ENCODE peak calls at places on chromosomes 4 and X, in eight cellular contexts. L is HT-29; T is fibroblast of mammary gland; Y is GM23248; C is A549; U is stromal cell of bone marrow; R is CD4-positive, alpha-beta T cell; D is H7. H is an unnamed sample.

GRCh38 chrX:134898450-134898849 is 92.3 kb upstream of the SMIM10 start:
- DNase-seq in T (peak; percentile 37), C (no peak), U (no peak), Y (peak; percentile 29), D (no peak), R (no peak), L (no peak), H (no peak)

GRCh38 chrX:143757887-143758286 is 37.3 kb upstream of the SPANXN2 start:
- DNase-seq in D (no peak), R (no peak), L (no peak), C (no peak), U (no peak), Y (no peak), T (no peak), H (no peak)

GRCh38 chr4:37967749-37968148 is 7.6 kb downstream of the PTTG2 start:
- DNase-seq in R (no peak), L (no peak), C (no peak), T (no peak), D (no peak), Y (no peak), U (peak; percentile 27), H (no peak)

GRCh38 chr4:102453827-102454226 is 47.3 kb upstream of the NFKB1 start:
- DNase-seq in L (no peak), Y (no peak), U (no peak), R (no peak), C (no peak), D (no peak), T (no peak), H (no peak)

GRCh38 chr4:168615294-168615693 is 118.4 kb downstream of the PALLD start:
- DNase-seq in Y (peak; percentile 87), U (peak; percentile 58), D (no peak), L (no peak), T (peak; percentile 85), R (no peak), C (no peak), H (no peak)

GRCh38 chr4:4430492-4431195 is 43.7 kb downstream of the NSG1 start:
- DNase-seq in L (peak; percentile 61), D (peak; percentile 83), Y (peak; percentile 98), U (peak; percentile 61), T (peak; percentile 90), R (peak; percentile 19), C (peak; percentile 60), H (peak; percentile 74)

GRCh38 chr4:25020240-25020639 is 10.5 kb downstream of the LGI2 start:
- DNase-seq in R (no peak), Y (peak; percentile 75), T (peak; percentile 94), C (peak; percentile 16), L (no peak), D (no peak), U (peak; percentile 52), H (no peak)

GRCh38 chrX:137945470-137945869 is 379.5 kb downstream of the ZIC3 start:
- DNase-seq in Y (no peak), C (no peak), T (no peak), R (no peak), D (peak; percentile 24), U (no peak), L (no peak), H (peak; percentile 29)

GRCh38 chrX:50049228-50049627 is 126.8 kb downstream of the CLCN5 start:
- DNase-seq in T (no peak), R (no peak), D (no peak), U (no peak), L (no peak), C (no peak), Y (no peak), H (no peak)

GRCh38 chr4:163948920-163949455 is 454.5 kb downstream of the TMA16 start:
- DNase-seq in T (no peak), D (no peak), C (no peak), L (no peak), Y (no peak), U (no peak), R (no peak), H (no peak)

GRCh38 chr4:93743638-93744037 is 84.9 kb upstream of the ATOH1 start:
- DNase-seq in Y (no peak), L (no peak), R (no peak), D (no peak), U (no peak), C (no peak), T (no peak), H (no peak)

GRCh38 chrX:7927259-7928167 is at the start of gene PNPLA4:
- DNase-seq in T (peak; percentile 68), L (peak; percentile 84), R (peak; percentile 84), D (peak; percentile 89), Y (peak; percentile 68), C (peak; percentile 55), U (peak; percentile 31), H (peak; percentile 85)

GRCh38 chr4:152776352-152776751 is 3.2 kb downstream of the TIGD4 start:
- DNase-seq in U (no peak), Y (no peak), R (no peak), L (no peak), D (no peak), T (peak; percentile 7), C (no peak), H (no peak)

GRCh38 chr4:30553151-30553550 is 167.0 kb upstream of the PCDH7 start:
- DNase-seq in D (no peak), U (no peak), L (no peak), T (no peak), R (no peak), Y (no peak), C (no peak), H (no peak)

GRCh38 chrX:120334137-120334536 is 22.9 kb upstream of the TMEM255A start:
- DNase-seq in T (no peak), U (no peak), C (no peak), R (no peak), L (no peak), D (no peak), Y (no peak), H (no peak)

GRCh38 chr4:143473334-143474126 is 40.0 kb upstream of the SMARCA5 start:
- DNase-seq in R (no peak), Y (no peak), C (no peak), L (no peak), T (no peak), D (no peak), U (no peak), H (no peak)

GRCh38 chr4:36269116-36269515 is 12.3 kb upstream of the DTHD1 start:
- DNase-seq in L (no peak), D (no peak), R (peak; percentile 11), C (no peak), U (no peak), Y (no peak), T (no peak), H (no peak)

GRCh38 chr4:138851626-138852443 is 163.7 kb upstream of the NOCT start:
- DNase-seq in R (no peak), C (no peak), Y (peak; percentile 12), T (no peak), L (no peak), D (peak; percentile 68), U (no peak), H (peak; percentile 46)

GRCh38 chrX:138710866-138711331 is 618 bp downstream of the FGF13 start:
- DNase-seq in L (no peak), T (no peak), C (no peak), R (no peak), U (no peak), Y (peak; percentile 39), D (peak; percentile 72), H (peak; percentile 32)

GRCh38 chrX:36804066-36804465 is 204.1 kb upstream of the FAM47C start:
- DNase-seq in C (no peak), D (no peak), R (no peak), L (no peak), Y (no peak), U (no peak), T (no peak), H (no peak)

GRCh38 chrX:13891367-13892146 is 74.7 kb upstream of the GPM6B start:
- DNase-seq in Y (peak; percentile 5), R (no peak), U (no peak), D (no peak), C (no peak), T (no peak), L (no peak), H (no peak)

GRCh38 chr4:43282534-43282933 is 390.0 kb downstream of the GRXCR1 start:
- DNase-seq in D (no peak), U (no peak), R (no peak), Y (no peak), T (no peak), L (no peak), C (no peak), H (peak; percentile 28)

GRCh38 chrX:46812445-46812844 is 24.4 kb upstream of the RP2 start:
- DNase-seq in U (no peak), T (no peak), D (no peak), R (no peak), L (peak; percentile 43), Y (no peak), C (peak; percentile 21), H (no peak)

GRCh38 chr4:94758141-94758699 is 465 bp downstream of the BMPR1B start:
- DNase-seq in Y (peak; percentile 67), C (no peak), U (peak; percentile 24), L (no peak), R (no peak), D (peak; percentile 85), T (no peak), H (peak; percentile 81)

GRCh38 chr4:157655101-157655818 is 434.7 kb downstream of the GRIA2 start:
- DNase-seq in U (no peak), T (no peak), Y (no peak), C (no peak), D (no peak), L (no peak), R (no peak), H (no peak)

GRCh38 chrX:119105826-119106225 is 21.8 kb downstream of the KIAA1210 start:
- DNase-seq in Y (peak; percentile 58), T (peak; percentile 51), U (peak; percentile 11), C (no peak), L (no peak), D (no peak), R (no peak), H (no peak)

GRCh38 chr4:158930573-158930972 is 161.7 kb downstream of the FNIP2 start:
- DNase-seq in Y (peak; percentile 41), D (no peak), U (no peak), L (no peak), T (peak; percentile 19), C (no peak), R (no peak), H (no peak)

GRCh38 chr4:184653650-184654049 is 4.1 kb downstream of the PRIMPOL start:
- DNase-seq in L (no peak), T (peak; percentile 11), R (no peak), D (no peak), U (peak; percentile 41), C (no peak), Y (peak; percentile 54), H (no peak)

GRCh38 chr4:2927696-2928075 is 35.5 kb downstream of the NOP14 start:
- DNase-seq in L (no peak), T (no peak), U (no peak), C (no peak), R (no peak), Y (no peak), D (peak; percentile 30), H (no peak)

GRCh38 chr4:159374749-159375535 is 272.1 kb downstream of the RAPGEF2 start:
- DNase-seq in U (no peak), D (no peak), R (no peak), L (no peak), Y (peak; percentile 61), T (no peak), C (no peak), H (no peak)

GRCh38 chr4:81963005-81963404 is 410.8 kb downstream of the HNRNPD start:
- DNase-seq in R (no peak), Y (no peak), D (no peak), C (no peak), T (no peak), U (no peak), L (no peak), H (no peak)

GRCh38 chr4:124184767-124185166 is 527.8 kb downstream of the ANKRD50 start:
- DNase-seq in Y (no peak), D (no peak), T (no peak), R (no peak), U (no peak), L (no peak), C (no peak), H (no peak)

GRCh38 chrX:102950908-102951866 is 14.1 kb downstream of the RAB40AL start:
- DNase-seq in Y (peak; percentile 38), U (no peak), R (peak; percentile 37), D (peak; percentile 45), L (peak; percentile 82), C (peak; percentile 11), T (peak; percentile 46), H (peak; percentile 74)

GRCh38 chr4:10673817-10674369 is 10.7 kb downstream of the CLNK start:
- DNase-seq in C (no peak), Y (no peak), U (no peak), R (no peak), D (no peak), T (no peak), L (no peak), H (no peak)